ENCODE peak calls at places on chromosomes 5 and 9, in six cellular contexts. One of them, this sample, is unnamed.

GRCh38 chr5:54531536-54531935 is 14.0 kb downstream of the SNX18 start:
- DNase-seq in NCI-H1105: no peak
- DNase-seq in progenitor cell of endocrine pancreas: no peak
- DNase-seq in stimulated activated CD4-positive, alpha-beta T cell treated with anti-CD3 and anti-CD28 coated beads, Interleukin-15, amount 100 ng/mL, for 48 hours: no peak
- DNase-seq in GM12864: no peak
- DNase-seq in K562: no peak
- DNase-seq in this sample: no peak

GRCh38 chr5:147407094-147407681 is 102.7 kb downstream of the DPYSL3 start:
- DNase-seq in NCI-H1105: no peak
- DNase-seq in progenitor cell of endocrine pancreas: no peak
- DNase-seq in stimulated activated CD4-positive, alpha-beta T cell treated with anti-CD3 and anti-CD28 coated beads, Interleukin-15, amount 100 ng/mL, for 48 hours: no peak
- DNase-seq in GM12864: no peak
- DNase-seq in K562: no peak
- DNase-seq in this sample: peak

GRCh38 chr9:10259668-10260067 is 353.1 kb downstream of the PTPRD start:
- DNase-seq in NCI-H1105: no peak
- DNase-seq in progenitor cell of endocrine pancreas: no peak
- DNase-seq in stimulated activated CD4-positive, alpha-beta T cell treated with anti-CD3 and anti-CD28 coated beads, Interleukin-15, amount 100 ng/mL, for 48 hours: no peak
- DNase-seq in GM12864: no peak
- DNase-seq in K562: no peak
- DNase-seq in this sample: no peak

GRCh38 chr9:69180670-69181069 is 6.6 kb downstream of the TJP2 start:
- DNase-seq in NCI-H1105: no peak
- DNase-seq in progenitor cell of endocrine pancreas: no peak
- DNase-seq in stimulated activated CD4-positive, alpha-beta T cell treated with anti-CD3 and anti-CD28 coated beads, Interleukin-15, amount 100 ng/mL, for 48 hours: peak
- DNase-seq in GM12864: no peak
- DNase-seq in K562: peak
- DNase-seq in this sample: peak

GRCh38 chr9:94817291-94818195 is 91.0 kb downstream of the AOPEP start:
- DNase-seq in NCI-H1105: no peak
- DNase-seq in progenitor cell of endocrine pancreas: no peak
- DNase-seq in stimulated activated CD4-positive, alpha-beta T cell treated with anti-CD3 and anti-CD28 coated beads, Interleukin-15, amount 100 ng/mL, for 48 hours: no peak
- DNase-seq in GM12864: no peak
- DNase-seq in K562: no peak
- DNase-seq in this sample: no peak

GRCh38 chr5:144187699-144188294 is 17.1 kb downstream of the KCTD16 start:
- DNase-seq in NCI-H1105: peak
- DNase-seq in progenitor cell of endocrine pancreas: no peak
- DNase-seq in stimulated activated CD4-positive, alpha-beta T cell treated with anti-CD3 and anti-CD28 coated beads, Interleukin-15, amount 100 ng/mL, for 48 hours: peak
- DNase-seq in GM12864: peak
- DNase-seq in K562: no peak
- DNase-seq in this sample: peak

GRCh38 chr9:121225240-121225639 is 23.6 kb upstream of the RAB14 start:
- DNase-seq in NCI-H1105: no peak
- DNase-seq in progenitor cell of endocrine pancreas: no peak
- DNase-seq in stimulated activated CD4-positive, alpha-beta T cell treated with anti-CD3 and anti-CD28 coated beads, Interleukin-15, amount 100 ng/mL, for 48 hours: no peak
- DNase-seq in GM12864: no peak
- DNase-seq in K562: no peak
- DNase-seq in this sample: no peak

GRCh38 chr9:36865731-36866635 is 168.1 kb downstream of the PAX5 start:
- DNase-seq in NCI-H1105: no peak
- DNase-seq in progenitor cell of endocrine pancreas: no peak
- DNase-seq in stimulated activated CD4-positive, alpha-beta T cell treated with anti-CD3 and anti-CD28 coated beads, Interleukin-15, amount 100 ng/mL, for 48 hours: no peak
- DNase-seq in GM12864: no peak
- DNase-seq in K562: no peak
- DNase-seq in this sample: no peak

GRCh38 chr5:57683036-57683600 is 200.5 kb upstream of the ACTBL2 start:
- DNase-seq in NCI-H1105: no peak
- DNase-seq in progenitor cell of endocrine pancreas: no peak
- DNase-seq in stimulated activated CD4-positive, alpha-beta T cell treated with anti-CD3 and anti-CD28 coated beads, Interleukin-15, amount 100 ng/mL, for 48 hours: no peak
- DNase-seq in GM12864: no peak
- DNase-seq in K562: no peak
- DNase-seq in this sample: no peak